ENCODE peak calls at places on chromosomes 4 and X, in eight cellular contexts. P is H9, B is non-pigmented ciliary epithelial cell, F is GM04504, I is mesendoderm, V is DMS53, N is Ammon's horn, T is fibroblast of pulmonary artery. O is an unnamed sample.

GRCh38 chr4:80462537-80463207 is 127.1 kb downstream of the CFAP299 start:
- DNase-seq in P (no peak), B (no peak), F (no peak), I (no peak), V (peak), N (no peak), T (no peak), O (peak)

GRCh38 chr4:165207016-165207430 is 338 bp upstream of the KLHL2 start:
- DNase-seq in P (peak), B (no peak), F (no peak), I (peak), V (peak), N (peak), T (no peak), O (peak)

GRCh38 chrX:38352362-38352761 is at the start of gene OTC:
- DNase-seq in P (no peak), B (no peak), F (no peak), I (no peak), V (no peak), N (no peak), T (no peak), O (no peak)

GRCh38 chr4:154622598-154622997 is 10.1 kb upstream of the FGG start:
- DNase-seq in P (no peak), B (no peak), F (no peak), I (peak), V (peak), N (peak), T (peak), O (peak)

GRCh38 chr4:155248002-155248896 is 39.8 kb downstream of the NPY2R start:
- DNase-seq in P (peak), B (no peak), F (no peak), I (peak), V (no peak), N (no peak), T (no peak), O (no peak)

GRCh38 chrX:69070949-69071650 is 94.2 kb downstream of the PJA1 start:
- DNase-seq in P (no peak), B (no peak), F (no peak), I (no peak), V (no peak), N (peak), T (no peak), O (peak)

GRCh38 chr4:16573181-16573580 is 325.3 kb downstream of the LDB2 start:
- DNase-seq in P (no peak), B (no peak), F (no peak), I (no peak), V (peak), N (no peak), T (peak), O (peak)

GRCh38 chr4:102137217-102137616 is 208.1 kb downstream of the SLC39A8 start:
- DNase-seq in P (no peak), B (no peak), F (no peak), I (no peak), V (no peak), N (no peak), T (no peak), O (no peak)

GRCh38 chrX:38465686-38466085 is 95.7 kb upstream of the TSPAN7 start:
- DNase-seq in P (no peak), B (no peak), F (no peak), I (no peak), V (no peak), N (no peak), T (no peak), O (no peak)

GRCh38 chrX:139093201-139093600 is 381.7 kb upstream of the FGF13 start:
- DNase-seq in P (no peak), B (no peak), F (no peak), I (no peak), V (no peak), N (no peak), T (no peak), O (no peak)

GRCh38 chrX:119503484-119503861 is 35.2 kb downstream of the SLC25A5 start:
- DNase-seq in P (no peak), B (no peak), F (peak), I (peak), V (peak), N (no peak), T (peak), O (peak)

GRCh38 chr4:18980516-18981233 is 959.1 kb upstream of the LCORL start:
- DNase-seq in P (no peak), B (no peak), F (no peak), I (peak), V (no peak), N (no peak), T (no peak), O (no peak)

GRCh38 chrX:23779025-23779424 is 3.9 kb upstream of the SAT1 start:
- DNase-seq in P (no peak), B (no peak), F (no peak), I (no peak), V (peak), N (no peak), T (peak), O (peak)

GRCh38 chrX:18875256-18875878 is 108.5 kb downstream of the PHKA2 start:
- DNase-seq in P (peak), B (no peak), F (no peak), I (no peak), V (no peak), N (no peak), T (no peak), O (no peak)

GRCh38 chr4:82268050-82268825 is 105.6 kb downstream of the HNRNPD start:
- DNase-seq in P (peak), B (no peak), F (peak), I (peak), V (peak), N (peak), T (peak), O (peak)

GRCh38 chrX:48278958-48279357 is 23.8 kb downstream of the SSX1 start:
- DNase-seq in P (peak), B (no peak), F (no peak), I (peak), V (no peak), N (no peak), T (no peak), O (peak)

GRCh38 chr4:76194325-76194724 is 19.3 kb downstream of the SCARB2 start:
- DNase-seq in P (no peak), B (peak), F (peak), I (no peak), V (no peak), N (no peak), T (peak), O (peak)

GRCh38 chrX:2342878-2343277 is 157.9 kb downstream of the DHRSX start:
- DNase-seq in P (no peak), B (peak), F (no peak), I (no peak), V (no peak), N (no peak), T (peak), O (peak)

GRCh38 chrX:1391707-1392375 is at the start of gene SLC25A6:
- DNase-seq in P (peak), B (peak), F (peak), I (peak), V (no peak), N (peak), T (peak), O (peak)

GRCh38 chr4:64068096-64068495 is 341.2 kb downstream of the TECRL start:
- DNase-seq in P (no peak), B (no peak), F (no peak), I (peak), V (no peak), N (no peak), T (peak), O (no peak)

O was measured in EH.